ENCODE peak calls at places on chromosomes 12 and 14, in four cellular contexts. M is HepG2, A is K562, C is GM12878. K is an unnamed sample.

GRCh38 chr14:93936245-93936644 is 9.1 kb downstream of the FAM181A start:
- DNase-seq in M (no peak), A (peak), C (no peak), K (peak)

GRCh38 chr12:115319641-115320040 is 635.7 kb upstream of the TBX3 start:
- DNase-seq in M (no peak), A (no peak), C (no peak), K (no peak)

GRCh38 chr12:117486840-117487659 is 125.6 kb upstream of the NOS1 start:
- DNase-seq in M (no peak), A (no peak), C (no peak), K (no peak)

GRCh38 chr12:12736759-12737676 is 19.9 kb downstream of the CDKN1B start:
- DNase-seq in M (no peak), A (no peak), C (peak), K (no peak)

GRCh38 chr12:77133566-77133965 is 68.2 kb upstream of the E2F7 start:
- DNase-seq in M (peak), A (peak), C (no peak), K (peak)

GRCh38 chr14:66121859-66122258 is 364.3 kb upstream of the CCDC196 start:
- DNase-seq in M (no peak), A (no peak), C (no peak), K (peak)

GRCh38 chr12:80763874-80764273 is 47.2 kb downstream of the MYF5 start:
- DNase-seq in M (peak), A (peak), C (no peak), K (no peak)

GRCh38 chr14:77098470-77099353 is 654 bp downstream of the CIPC start:
- DNase-seq in M (no peak), A (peak), C (no peak), K (no peak)

GRCh38 chr14:22002860-22003284 is 329.3 kb upstream of the OR4E1 start:
- DNase-seq in M (no peak), A (peak), C (no peak), K (peak)

GRCh38 chr14:51020024-51020710 is 74.7 kb downstream of the TRIM9 start:
- DNase-seq in M (no peak), A (no peak), C (no peak), K (no peak)

GRCh38 chr12:47775100-47775911 is 2.3 kb downstream of the SLC48A1 start:
- DNase-seq in M (no peak), A (peak), C (no peak), K (no peak)

GRCh38 chr12:112015938-112016337 is 2.7 kb downstream of the ERP29 start:
- DNase-seq in M (no peak), A (no peak), C (no peak), K (no peak)

GRCh38 chr14:96893966-96894622 is 96.9 kb downstream of the VRK1 start:
- DNase-seq in M (no peak), A (no peak), C (no peak), K (no peak)

GRCh38 chr12:112031472-112031871 is 18.2 kb downstream of the ERP29 start:
- DNase-seq in M (no peak), A (no peak), C (no peak), K (no peak)

GRCh38 chr14:52342849-52343606 is 28.9 kb downstream of the PTGER2 start:
- DNase-seq in M (no peak), A (no peak), C (no peak), K (no peak)

GRCh38 chr14:52048641-52049204 is 20.1 kb downstream of the NID2 start:
- DNase-seq in M (no peak), A (no peak), C (no peak), K (no peak)

GRCh38 chr12:113888435-113888834 is 77.7 kb downstream of the RBM19 start:
- DNase-seq in M (no peak), A (no peak), C (no peak), K (no peak)

GRCh38 chr12:100675432-100675831 is 101.9 kb downstream of the GAS2L3 start:
- DNase-seq in M (no peak), A (peak), C (no peak), K (no peak)

GRCh38 chr14:89723930-89724915 is 230.3 kb downstream of the EFCAB11 start:
- DNase-seq in M (no peak), A (no peak), C (no peak), K (no peak)

GRCh38 chr14:55921516-55921915 is 196.7 kb upstream of the PELI2 start:
- DNase-seq in M (no peak), A (no peak), C (no peak), K (no peak)

GRCh38 chr14:54362089-54362504 is 34.7 kb upstream of the CDKN3 start:
- DNase-seq in M (no peak), A (no peak), C (no peak), K (peak)

GRCh38 chr14:95196268-95196667 is 38.9 kb upstream of the DICER1 start:
- DNase-seq in M (peak), A (peak), C (no peak), K (no peak)

GRCh38 chr14:96265387-96265786 is 9.4 kb downstream of the BDKRB1 start:
- DNase-seq in M (no peak), A (no peak), C (no peak), K (no peak)

GRCh38 chr12:57473392-57473791 is 6.3 kb downstream of the ARHGAP9 start:
- DNase-seq in M (no peak), A (no peak), C (no peak), K (no peak)

GRCh38 chr12:106651552-106651951 is 68.7 kb downstream of the RFX4 start:
- DNase-seq in M (no peak), A (no peak), C (no peak), K (no peak)

GRCh38 chr12:95131589-95132335 is 58.3 kb upstream of the NR2C1 start:
- DNase-seq in M (no peak), A (no peak), C (no peak), K (no peak)

GRCh38 chr14:34629657-34630529 is at the start of gene SNX6:
- DNase-seq in M (peak), A (peak), C (no peak), K (peak)

GRCh38 chr14:22520235-22520634 is 68.8 kb downstream of the DAD1 start:
- DNase-seq in M (no peak), A (peak), C (no peak), K (no peak)

GRCh38 chr12:28032811-28033537 is 60.4 kb upstream of the PTHLH start:
- DNase-seq in M (no peak), A (no peak), C (no peak), K (no peak)

GRCh38 chr14:99627100-99627499 is 17.8 kb upstream of the HHIPL1 start:
- DNase-seq in M (no peak), A (no peak), C (no peak), K (no peak)

GRCh38 chr14:58740584-58740983 is 102.8 kb downstream of the DACT1 start:
- DNase-seq in M (no peak), A (no peak), C (no peak), K (no peak)

GRCh38 chr14:35361141-35361480 is 43.4 kb downstream of the NFKBIA start:
- DNase-seq in M (no peak), A (no peak), C (no peak), K (no peak)

GRCh38 chr14:88748288-88748687 is 44.5 kb downstream of the EML5 start:
- DNase-seq in M (no peak), A (no peak), C (no peak), K (no peak)

GRCh38 chr12:94531196-94531720 is 71.6 kb upstream of the CEP83 start:
- DNase-seq in M (no peak), A (no peak), C (no peak), K (no peak)

GRCh38 chr12:19388131-19388549 is 51.2 kb upstream of the AEBP2 start:
- DNase-seq in M (no peak), A (no peak), C (no peak), K (no peak)

GRCh38 chr12:82698959-82699358 is 12.3 kb downstream of the TMTC2 start:
- DNase-seq in M (no peak), A (no peak), C (no peak), K (no peak)

GRCh38 chr12:101351682-101352081 is 55.9 kb downstream of the ARL1 start:
- DNase-seq in M (no peak), A (no peak), C (no peak), K (no peak)

DNA sequence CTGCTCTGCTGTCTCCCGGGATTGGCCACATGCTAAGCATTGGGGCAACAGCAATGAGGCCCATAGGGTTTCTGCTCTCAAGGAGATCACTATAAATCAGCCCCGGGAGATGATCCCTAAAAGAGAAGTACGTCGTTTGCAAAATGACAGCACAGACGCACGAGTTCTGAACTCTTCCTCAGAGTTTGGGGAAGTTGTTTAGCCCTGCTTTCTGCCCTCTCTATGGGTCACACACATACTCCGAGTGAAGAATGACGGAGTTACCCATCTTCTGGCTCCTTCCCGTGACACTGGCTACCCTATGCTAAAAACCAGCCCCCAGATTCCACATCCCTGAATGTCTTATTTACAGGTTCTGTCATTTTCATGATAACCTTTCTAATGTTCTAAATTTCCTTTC is 258.0 kb upstream of the PLEKHG7 start:
- DNase-seq in M (no peak), A (no peak), C (no peak), K (no peak)
- TF ChIP-seq ETV6 in M (no peak), A (no peak), C (no peak), K (no peak)

GRCh38 chr12:14970467-14970866 is 2.4 kb upstream of the PDE6H start:
- DNase-seq in M (no peak), A (peak), C (no peak), K (no peak)
- TF ChIP-seq ETV6 in M (no peak), A (no peak), C (no peak), K (no peak)

GRCh38 chr12:22626429-22626828 is 1.5 kb downstream of the ETNK1 start:
- DNase-seq in M (no peak), A (peak), C (peak), K (no peak)
- TF ChIP-seq ETV6 in M (no peak), A (no peak), C (no peak), K (no peak)

GRCh38 chr14:102319351-102320032 is at the start of gene ZNF839:
- DNase-seq in M (peak), A (peak), C (no peak), K (peak)
- TF ChIP-seq ETV6 in M (no peak), A (no peak), C (no peak), K (peak)

GRCh38 chr14:84445486-84445885 is 1084.5 kb upstream of the FLRT2 start:
- DNase-seq in M (no peak), A (no peak), C (no peak), K (no peak)

GRCh38 chr14:84446250-84446649 is 1083.7 kb upstream of the FLRT2 start:
- DNase-seq in M (no peak), A (no peak), C (no peak), K (no peak)

DNA sequence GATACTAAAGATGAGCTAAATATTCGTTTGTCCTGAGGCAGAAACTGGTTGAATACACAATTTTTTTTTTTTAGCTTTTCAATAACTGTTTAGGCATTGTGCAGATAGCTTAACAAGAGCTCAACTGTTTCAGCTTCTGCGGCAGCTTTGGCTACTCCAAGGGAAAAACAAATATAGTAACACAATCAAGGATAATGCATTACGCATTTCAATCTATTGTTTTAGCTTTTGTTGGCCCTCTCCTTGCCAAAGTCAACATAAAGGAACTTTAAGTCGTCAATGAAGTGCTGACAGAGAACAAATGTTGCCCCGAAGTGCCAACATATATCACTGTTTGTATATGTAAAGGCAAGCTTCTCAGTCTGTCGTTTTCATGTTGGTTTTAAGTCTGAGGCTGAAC is 1087.5 kb upstream of the FLRT2 start:
- DNase-seq in M (no peak), A (no peak), C (no peak), K (no peak)
- TF ChIP-seq ETV6 in M (no peak), A (no peak), C (no peak), K (no peak)

DNA sequence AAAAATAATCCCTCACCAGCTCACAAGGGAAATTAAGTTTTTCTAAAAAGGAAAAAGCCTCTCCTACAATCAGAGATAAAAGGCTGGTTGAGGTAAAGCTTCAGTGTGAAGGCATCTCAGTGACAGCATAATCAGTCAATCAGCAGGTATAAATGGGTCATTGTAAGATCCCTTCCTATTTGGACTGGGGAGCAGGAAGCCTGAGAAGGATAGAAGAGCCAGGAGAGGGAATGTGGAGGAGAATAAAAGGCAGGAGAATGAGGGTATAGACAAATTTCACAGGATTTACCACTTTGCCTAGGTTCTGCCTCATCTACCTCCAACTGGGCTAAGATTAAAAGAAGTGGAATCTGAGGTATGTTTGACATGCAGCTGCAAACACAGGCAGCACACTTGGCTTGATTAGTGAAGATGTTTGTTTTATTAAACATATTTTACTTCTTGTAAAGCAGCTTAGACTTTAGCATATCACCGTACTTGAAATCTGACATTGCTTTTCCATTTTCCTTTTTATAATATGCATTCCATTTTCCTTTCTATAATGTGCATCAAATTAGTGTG is 479.1 kb upstream of the USP15 start:
- DNase-seq in M (no peak), A (no peak), C (no peak), K (no peak)
- TF ChIP-seq ETV6 in M (no peak), A (no peak), C (no peak), K (no peak)

DNA sequence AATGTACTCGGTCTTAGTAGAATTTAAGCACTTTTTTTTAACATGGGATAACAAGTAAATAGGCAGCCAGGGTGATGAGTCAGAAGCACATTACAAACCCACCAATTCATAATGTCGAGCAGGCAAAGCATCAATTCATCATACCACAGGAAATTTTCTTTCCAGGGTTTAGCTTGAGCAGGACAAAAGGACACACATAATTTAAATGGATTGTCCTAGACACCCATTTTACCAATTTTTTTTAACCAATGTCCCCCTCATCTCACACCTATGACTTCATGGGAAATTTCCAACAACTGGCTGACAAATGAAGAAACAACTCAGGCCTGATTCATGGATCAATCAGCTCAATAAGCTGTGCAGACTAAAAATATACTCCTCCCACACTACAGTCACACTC is 58.8 kb upstream of the FOXG1 start:
- DNase-seq in M (no peak), A (no peak), C (no peak), K (no peak)
- TF ChIP-seq ETV6 in M (no peak), A (no peak), C (no peak), K (no peak)

GRCh38 chr12:53208435-53208834 is 1.4 kb upstream of the ITGB7 start:
- DNase-seq in M (no peak), A (no peak), C (no peak), K (no peak)

GRCh38 chr12:53204351-53204750 is 2.7 kb downstream of the ITGB7 start:
- DNase-seq in M (no peak), A (no peak), C (no peak), K (no peak)

GRCh38 chr12:53208877-53209463 is 1.9 kb upstream of the ITGB7 start:
- DNase-seq in M (no peak), A (no peak), C (no peak), K (no peak)

GRCh38 chr12:53207042-53207441 is at the start of gene ITGB7:
- DNase-seq in M (no peak), A (peak), C (peak), K (no peak)

GRCh38 chr12:53205747-53206146 is 1.3 kb downstream of the ITGB7 start:
- DNase-seq in M (no peak), A (peak), C (peak), K (no peak)
- TF ChIP-seq ETV6 in M (no peak), A (no peak), C (peak), K (no peak)

GRCh38 chr12:2531371-2531770 is 263.4 kb upstream of the FKBP4 start:
- DNase-seq in M (no peak), A (no peak), C (no peak), K (no peak)

GRCh38 chr12:2523317-2523716 is 271.5 kb upstream of the FKBP4 start:
- DNase-seq in M (no peak), A (no peak), C (no peak), K (no peak)

GRCh38 chr12:2526371-2526770 is 268.4 kb upstream of the FKBP4 start:
- DNase-seq in M (no peak), A (no peak), C (peak), K (no peak)

GRCh38 chr12:2523881-2524561 is 270.7 kb upstream of the FKBP4 start:
- DNase-seq in M (no peak), A (no peak), C (no peak), K (no peak)

DNA sequence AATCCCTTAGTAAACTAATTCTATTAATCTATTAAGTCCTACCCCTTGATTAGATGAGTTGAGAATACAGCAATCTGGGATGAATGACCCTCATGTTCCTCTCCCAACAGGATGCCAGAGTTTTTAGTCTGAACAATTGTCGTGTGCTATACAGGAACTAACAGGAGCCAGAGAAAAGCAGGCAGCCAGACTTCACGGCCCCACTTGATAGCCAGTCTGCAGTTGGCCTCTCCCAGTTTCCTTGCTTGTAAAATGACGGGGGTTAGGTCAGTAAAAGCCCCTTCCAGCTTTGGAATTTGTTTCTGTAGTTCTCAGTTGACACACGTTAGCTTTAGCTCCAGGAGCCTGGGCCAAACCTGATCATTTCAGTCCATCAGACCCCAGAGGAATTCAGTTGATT is 266.8 kb upstream of the FKBP4 start:
- DNase-seq in M (no peak), A (no peak), C (no peak), K (no peak)
- TF ChIP-seq ETV6 in M (no peak), A (no peak), C (no peak), K (no peak)